ENCODE peak calls at places on chromosomes 7 and 10, in four cellular contexts. One of them, this sample, is unnamed.

GRCh38 chr10:8544057-8544380 is 489.5 kb downstream of the GATA3 start:
- DNase-seq in A549: no peak
- DNase-seq in endothelial cell of umbilical vein: no peak
- DNase-seq in transverse colon: no peak
- DNase-seq in this sample: no peak

GRCh38 chr10:4053940-4054339 is 268.9 kb upstream of the KLF6 start:
- DNase-seq in endothelial cell of umbilical vein: no peak
- DNase-seq in transverse colon: no peak
- DNase-seq in A549: no peak
- DNase-seq in this sample: no peak

GRCh38 chr7:119028736-119029135 is 804.2 kb downstream of the ANKRD7 start:
- DNase-seq in A549: no peak
- DNase-seq in endothelial cell of umbilical vein: no peak
- DNase-seq in transverse colon: no peak
- DNase-seq in this sample: no peak

GRCh38 chr10:11425672-11426071 is 185.8 kb downstream of the USP6NL start:
- DNase-seq in A549: no peak
- DNase-seq in transverse colon: no peak
- DNase-seq in endothelial cell of umbilical vein: no peak
- DNase-seq in this sample: no peak

GRCh38 chr10:51918921-51919325 is 219.5 kb upstream of the CSTF2T start:
- DNase-seq in endothelial cell of umbilical vein: peak; percentile 96
- DNase-seq in A549: no peak
- DNase-seq in transverse colon: no peak
- DNase-seq in this sample: no peak

GRCh38 chr7:116512524-116513188 is 12.2 kb upstream of the CAV1 start:
- DNase-seq in A549: no peak
- DNase-seq in endothelial cell of umbilical vein: no peak
- DNase-seq in transverse colon: no peak
- DNase-seq in this sample: no peak

GRCh38 chr10:58268454-58268945 is 462 bp upstream of the CISD1 start:
- DNase-seq in A549: peak; percentile 59
- DNase-seq in transverse colon: no peak
- DNase-seq in endothelial cell of umbilical vein: no peak
- DNase-seq in this sample: no peak

GRCh38 chr10:132237871-132238270 is 51.1 kb downstream of the DPYSL4 start:
- DNase-seq in endothelial cell of umbilical vein: no peak
- DNase-seq in A549: no peak
- DNase-seq in transverse colon: no peak
- DNase-seq in this sample: no peak

GRCh38 chr7:29839302-29839701 is 33.0 kb downstream of the WIPF3 start:
- DNase-seq in endothelial cell of umbilical vein: no peak
- DNase-seq in transverse colon: peak; percentile 12
- DNase-seq in A549: peak; percentile 16
- DNase-seq in this sample: peak; percentile 50

GRCh38 chr7:108109216-108109908 is 20.8 kb downstream of the LAMB4 start:
- DNase-seq in transverse colon: peak; percentile 16
- DNase-seq in A549: peak; percentile 28
- DNase-seq in endothelial cell of umbilical vein: peak; percentile 50
- DNase-seq in this sample: no peak

GRCh38 chr7:128132426-128133069 is 101.3 kb upstream of the LRRC4 start:
- DNase-seq in endothelial cell of umbilical vein: peak; percentile 71
- DNase-seq in transverse colon: no peak
- DNase-seq in A549: no peak
- DNase-seq in this sample: no peak

GRCh38 chr7:127391591-127392181 is 822 bp downstream of the ZNF800 start:
- DNase-seq in A549: peak; percentile 8
- DNase-seq in endothelial cell of umbilical vein: peak; percentile 35
- DNase-seq in transverse colon: peak; percentile 53
- DNase-seq in this sample: peak; percentile 28

GRCh38 chr10:120761951-120762350 is 89.2 kb upstream of the WDR11 start:
- DNase-seq in endothelial cell of umbilical vein: peak; percentile 43
- DNase-seq in transverse colon: no peak
- DNase-seq in A549: no peak
- DNase-seq in this sample: no peak

GRCh38 chr10:15504101-15504840 is 133.2 kb upstream of the FAM171A1 start:
- DNase-seq in endothelial cell of umbilical vein: no peak
- DNase-seq in transverse colon: no peak
- DNase-seq in A549: no peak
- DNase-seq in this sample: no peak

GRCh38 chr10:32793033-32793432 is 165.0 kb downstream of the ITGB1 start:
- DNase-seq in transverse colon: no peak
- DNase-seq in endothelial cell of umbilical vein: no peak
- DNase-seq in A549: no peak
- DNase-seq in this sample: no peak

GRCh38 chr7:31028417-31028988 is 23.6 kb upstream of the ADCYAP1R1 start:
- DNase-seq in endothelial cell of umbilical vein: no peak
- DNase-seq in transverse colon: no peak
- DNase-seq in A549: no peak
- DNase-seq in this sample: peak; percentile 85

GRCh38 chr10:68231106-68231901 is 609 bp downstream of the ATOH7 start:
- DNase-seq in A549: peak; percentile 92
- DNase-seq in endothelial cell of umbilical vein: peak; percentile 81
- DNase-seq in transverse colon: peak; percentile 67
- DNase-seq in this sample: peak; percentile 40

GRCh38 chr7:35831208-35831607 is 30.4 kb downstream of the SEPTIN7 start:
- DNase-seq in transverse colon: no peak
- DNase-seq in A549: no peak
- DNase-seq in endothelial cell of umbilical vein: no peak
- DNase-seq in this sample: no peak

GRCh38 chr10:127945335-127945734 is 38.4 kb downstream of the PTPRE start:
- DNase-seq in endothelial cell of umbilical vein: peak; percentile 94
- DNase-seq in transverse colon: peak; percentile 23
- DNase-seq in A549: no peak
- DNase-seq in this sample: peak; percentile 51

GRCh38 chr10:70190102-70190501 is 19.8 kb upstream of the SAR1A start:
- DNase-seq in A549: no peak
- DNase-seq in endothelial cell of umbilical vein: no peak
- DNase-seq in transverse colon: no peak
- DNase-seq in this sample: no peak

GRCh38 chr7:78019457-78020130 is 221.0 kb downstream of the PHTF2 start:
- DNase-seq in transverse colon: peak; percentile 93
- DNase-seq in A549: peak; percentile 93
- DNase-seq in endothelial cell of umbilical vein: peak; percentile 75
- DNase-seq in this sample: peak; percentile 90

GRCh38 chr7:78039791-78040776 is 241.5 kb downstream of the PHTF2 start:
- DNase-seq in A549: peak; percentile 38
- DNase-seq in transverse colon: peak; percentile 23
- DNase-seq in endothelial cell of umbilical vein: peak; percentile 6
- DNase-seq in this sample: no peak

GRCh38 chr10:131677671-131678070 is 223.1 kb upstream of the PPP2R2D start:
- DNase-seq in A549: no peak
- DNase-seq in transverse colon: no peak
- DNase-seq in endothelial cell of umbilical vein: no peak
- DNase-seq in this sample: peak; percentile 29

GRCh38 chr10:2356670-2357069 is 619.3 kb upstream of the ADARB2 start:
- DNase-seq in A549: no peak
- DNase-seq in transverse colon: no peak
- DNase-seq in endothelial cell of umbilical vein: no peak
- DNase-seq in this sample: no peak

GRCh38 chr7:90246184-90246583 is 1.2 kb downstream of the CFAP69 start:
- DNase-seq in endothelial cell of umbilical vein: no peak
- DNase-seq in transverse colon: no peak
- DNase-seq in A549: no peak
- DNase-seq in this sample: no peak

GRCh38 chr7:10643545-10643944 is 330.1 kb upstream of the PHF14 start:
- DNase-seq in A549: no peak
- DNase-seq in transverse colon: no peak
- DNase-seq in endothelial cell of umbilical vein: no peak
- DNase-seq in this sample: no peak
- TF ChIP-seq CTCF in A549: no peak
- TF ChIP-seq CTCF in transverse colon: no peak
- TF ChIP-seq CTCF in endothelial cell of umbilical vein: no peak
- TF ChIP-seq CTCF in this sample: no peak

GRCh38 chr7:80155374-80155773 is 20.7 kb downstream of the GNAI1 start:
- DNase-seq in A549: no peak
- DNase-seq in transverse colon: no peak
- DNase-seq in endothelial cell of umbilical vein: no peak
- DNase-seq in this sample: no peak

GRCh38 chr7:80150621-80151273 is 16.1 kb downstream of the GNAI1 start:
- DNase-seq in transverse colon: no peak
- DNase-seq in endothelial cell of umbilical vein: peak; percentile 5
- DNase-seq in A549: no peak
- DNase-seq in this sample: no peak

GRCh38 chr7:80153446-80153845 is 18.8 kb downstream of the GNAI1 start:
- DNase-seq in transverse colon: no peak
- DNase-seq in endothelial cell of umbilical vein: no peak
- DNase-seq in A549: no peak
- DNase-seq in this sample: no peak

GRCh38 chr7:80151274-80151665 is 16.6 kb downstream of the GNAI1 start:
- DNase-seq in transverse colon: no peak
- DNase-seq in endothelial cell of umbilical vein: no peak
- DNase-seq in A549: no peak
- DNase-seq in this sample: no peak

GRCh38 chr7:80154656-80155325 is 20.2 kb downstream of the GNAI1 start:
- DNase-seq in transverse colon: no peak
- DNase-seq in A549: no peak
- DNase-seq in endothelial cell of umbilical vein: peak; percentile 50
- DNase-seq in this sample: no peak
- H3K4me3 ChIP-seq in transverse colon: no peak overlapping the region
- H3K4me3 ChIP-seq in A549: no peak overlapping the region
- H3K4me3 ChIP-seq in endothelial cell of umbilical vein: no peak overlapping the region
- H3K4me3 ChIP-seq in this sample: no peak overlapping the region

DNA sequence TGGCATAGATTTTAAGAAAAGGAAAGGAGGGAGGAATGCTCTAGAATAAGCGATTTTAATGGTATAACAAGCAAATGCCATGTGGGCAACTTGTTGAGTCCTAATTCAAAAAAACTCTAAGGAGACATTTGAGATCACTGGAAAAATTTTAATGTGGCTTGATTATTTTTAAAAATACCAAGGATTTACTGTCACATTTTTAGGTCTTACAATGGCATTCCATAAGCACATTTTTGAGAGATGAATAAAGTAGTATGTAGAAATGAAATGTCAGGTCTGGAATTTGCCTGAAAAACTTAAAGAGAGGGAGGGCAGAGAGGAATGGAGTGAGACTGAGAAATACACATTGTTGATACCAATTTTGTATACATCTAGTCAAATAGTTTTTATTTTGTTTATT is 20.3 kb downstream of the NCAPG2 start:
- DNase-seq in transverse colon: no peak
- DNase-seq in endothelial cell of umbilical vein: no peak
- DNase-seq in A549: no peak
- DNase-seq in this sample: no peak
- TF ChIP-seq POLR2A in transverse colon: no peak
- TF ChIP-seq POLR2A in endothelial cell of umbilical vein: no peak
- TF ChIP-seq POLR2A in A549: no peak
- TF ChIP-seq POLR2A in this sample: no peak

DNA sequence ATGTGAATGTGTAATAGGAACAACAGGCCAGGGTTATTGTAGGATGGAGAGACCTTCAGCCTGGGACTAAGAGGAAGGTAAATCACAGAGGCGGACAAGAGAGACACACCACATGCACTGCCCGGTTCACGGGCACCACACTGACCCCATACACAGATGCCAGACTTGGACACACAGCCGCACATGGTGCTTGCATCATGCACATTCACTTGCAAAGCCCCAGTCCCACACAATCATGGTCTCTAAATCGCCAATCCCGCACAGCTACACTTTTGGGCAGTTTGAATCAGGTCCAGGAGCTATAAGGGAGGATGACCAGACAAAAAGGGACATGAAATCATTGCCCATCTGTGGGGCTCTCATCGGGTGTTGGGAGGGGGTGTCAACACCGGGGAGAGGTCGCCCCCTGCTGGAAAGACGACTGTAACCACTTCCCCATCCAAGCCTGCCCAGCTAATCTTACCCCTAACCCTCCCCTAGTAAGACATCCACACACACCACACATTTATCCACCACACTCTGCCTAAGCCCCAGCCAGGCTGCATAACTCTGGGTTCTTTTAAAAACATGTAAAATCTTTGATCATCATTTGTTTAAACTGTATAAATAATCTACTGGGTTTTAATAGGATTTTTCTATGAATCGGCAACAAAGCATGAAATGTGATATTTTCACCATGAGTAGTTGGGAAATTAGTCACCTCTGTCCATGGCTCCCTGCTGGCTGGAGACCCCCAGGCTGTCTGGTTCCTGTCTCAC is 40.5 kb upstream of the SLF2 start:
- DNase-seq in endothelial cell of umbilical vein: peak; percentile 28
- DNase-seq in A549: peak; percentile 92
- DNase-seq in transverse colon: peak; percentile 17
- DNase-seq in this sample: no peak
- TF ChIP-seq CTCF in endothelial cell of umbilical vein: peak; percentile 70
- TF ChIP-seq CTCF in A549: peak; percentile 75
- TF ChIP-seq CTCF in transverse colon: peak; percentile 26
- TF ChIP-seq CTCF in this sample: peak; percentile 42

GRCh38 chr7:1174881-1175596 is 15.0 kb upstream of the ZFAND2A start:
- DNase-seq in transverse colon: no peak
- DNase-seq in endothelial cell of umbilical vein: no peak
- DNase-seq in A549: no peak
- DNase-seq in this sample: no peak

GRCh38 chr7:1172666-1173523 is 12.9 kb upstream of the ZFAND2A start:
- DNase-seq in A549: no peak
- DNase-seq in transverse colon: no peak
- DNase-seq in endothelial cell of umbilical vein: no peak
- DNase-seq in this sample: no peak

GRCh38 chr7:1176891-1177373 is 16.9 kb upstream of the ZFAND2A start:
- DNase-seq in A549: peak; percentile 65
- DNase-seq in transverse colon: peak; percentile 88
- DNase-seq in endothelial cell of umbilical vein: peak; percentile 55
- DNase-seq in this sample: peak; percentile 87

GRCh38 chr7:1175597-1175966 is 15.6 kb upstream of the ZFAND2A start:
- DNase-seq in transverse colon: no peak
- DNase-seq in A549: no peak
- DNase-seq in endothelial cell of umbilical vein: no peak
- DNase-seq in this sample: no peak

DNA sequence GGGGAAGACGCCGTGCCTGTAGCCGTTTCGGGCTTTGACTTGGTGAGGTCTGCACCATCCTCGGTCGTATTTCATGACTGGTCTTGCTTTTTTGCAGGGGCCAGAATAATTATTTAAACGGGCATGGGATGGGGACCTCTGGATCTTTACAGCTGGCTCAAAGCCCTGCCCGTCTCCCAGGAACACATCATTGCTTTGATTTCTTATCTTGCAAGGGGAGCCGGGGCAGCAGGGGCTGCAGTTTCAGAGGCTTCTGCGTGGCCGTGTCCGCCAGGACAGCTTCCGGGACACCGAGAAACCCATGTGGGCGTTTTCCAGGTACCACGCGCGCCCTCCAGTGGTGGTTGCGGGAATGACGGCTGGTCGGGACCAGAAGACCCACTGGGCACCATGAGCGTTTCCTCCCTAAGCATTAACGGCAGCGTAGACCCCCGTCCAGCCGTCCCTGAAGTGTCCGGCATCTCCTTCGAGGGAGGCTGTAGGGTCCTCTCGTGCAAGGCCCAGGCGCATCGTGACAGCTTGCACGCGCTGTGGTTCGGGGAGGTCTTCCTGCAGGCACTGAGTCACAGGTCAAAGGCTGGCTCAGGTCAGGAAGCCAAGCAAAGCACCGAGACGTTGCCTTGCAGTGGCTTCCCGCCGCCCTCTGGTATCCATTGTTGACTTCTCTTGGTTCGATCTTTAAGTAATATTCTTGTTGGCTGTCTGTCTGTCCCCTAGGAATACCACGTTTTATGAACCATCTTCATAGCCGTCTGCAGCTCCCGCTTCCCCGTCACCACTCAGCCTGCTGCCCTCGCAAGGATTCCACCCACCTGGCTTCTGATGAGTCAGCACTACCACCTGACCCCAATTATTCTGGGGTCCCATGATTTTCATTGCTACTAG is 16.2 kb upstream of the ZFAND2A start:
- DNase-seq in A549: peak; percentile 79
- DNase-seq in endothelial cell of umbilical vein: peak; percentile 80
- DNase-seq in transverse colon: peak; percentile 90
- DNase-seq in this sample: peak; percentile 88
- H3K4me3 ChIP-seq in A549: peak overlapping the region; percentile 34
- H3K4me3 ChIP-seq in endothelial cell of umbilical vein: peak overlapping the region; percentile 22
- H3K4me3 ChIP-seq in transverse colon: no peak overlapping the region
- H3K4me3 ChIP-seq in this sample: no peak overlapping the region

This sample was measured in adrenal gland.